ENCODE peak calls at places on chromosomes 16 and 17, in four cellular contexts. K is ELR, D is myocyte, T is memory B cell. N is an unnamed sample.

GRCh38 chr17:47720754-47721533 is 12.1 kb upstream of the TBX21 start:
- DNase-seq in K (peak; percentile 64), D (peak; percentile 44), T (no peak), N (peak; percentile 82)

GRCh38 chr16:22314661-22315626 is 17.7 kb downstream of the POLR3E start:
- DNase-seq in K (no peak), D (no peak), T (no peak), N (no peak)

GRCh38 chr17:80227666-80228065 is 7.4 kb downstream of the SLC26A11 start:
- DNase-seq in K (no peak), D (no peak), T (no peak), N (no peak)

GRCh38 chr16:2467301-2468141 is 3.6 kb upstream of the NTN3 start:
- DNase-seq in K (peak; percentile 79), D (peak; percentile 80), T (no peak), N (no peak)

GRCh38 chr17:36085710-36086268 is 4.2 kb downstream of the CCL3 start:
- DNase-seq in K (no peak), D (no peak), T (no peak), N (no peak)

GRCh38 chr17:2482218-2482617 is 29.5 kb downstream of the METTL16 start:
- DNase-seq in K (no peak), D (no peak), T (no peak), N (no peak)

GRCh38 chr17:65886240-65886639 is 305.7 kb downstream of the CEP112 start:
- DNase-seq in K (no peak), D (no peak), T (no peak), N (no peak)

GRCh38 chr16:85291302-85292148 is 179.3 kb upstream of the CIBAR2 start:
- DNase-seq in K (no peak), D (no peak), T (no peak), N (no peak)

GRCh38 chr17:45102856-45103255 is 29.5 kb downstream of the PLCD3 start:
- DNase-seq in K (no peak), D (no peak), T (no peak), N (no peak)

GRCh38 chr17:77786740-77787505 is 171.6 kb upstream of the TNRC6C start:
- DNase-seq in K (no peak), D (no peak), T (no peak), N (no peak)

GRCh38 chr16:7303014-7303676 is 29.5 kb upstream of the RBFOX1 start:
- DNase-seq in K (no peak), D (peak; percentile 37), T (no peak), N (no peak)

GRCh38 chr17:41324180-41325075 is 8.9 kb upstream of the KRTAP17-1 start:
- DNase-seq in K (peak; percentile 35), D (no peak), T (no peak), N (no peak)

GRCh38 chr17:19248923-19249574 is 11.9 kb downstream of the EPN2 start:
- DNase-seq in K (peak; percentile 92), D (peak; percentile 86), T (no peak), N (no peak)